ENCODE peak calls at places on chromosome 22, in seven cellular contexts. One of them, this sample, is unnamed.

GRCh38 chr22:39611360-39611759 is 40.8 kb downstream of the CACNA1I start:
- DNase-seq in GM12865: no peak
- DNase-seq in ELR: no peak
- DNase-seq in stimulated activated CD8-positive, alpha-beta memory T cell treated with anti-CD3 and anti-CD28 coated beads, Interleukin-2, amount 100 ng/mL, for 48 hours: no peak
- DNase-seq in Ammon's horn: no peak
- DNase-seq in activated gamma-delta T cell: no peak
- DNase-seq in mucosa of gallbladder: no peak
- DNase-seq in this sample: no peak

GRCh38 chr22:40709752-40710413 is 30.6 kb downstream of the MCHR1 start:
- DNase-seq in activated gamma-delta T cell: no peak
- DNase-seq in ELR: no peak
- DNase-seq in Ammon's horn: no peak
- DNase-seq in GM12865: no peak
- DNase-seq in stimulated activated CD8-positive, alpha-beta memory T cell treated with anti-CD3 and anti-CD28 coated beads, Interleukin-2, amount 100 ng/mL, for 48 hours: no peak
- DNase-seq in mucosa of gallbladder: peak
- DNase-seq in this sample: no peak

GRCh38 chr22:30217698-30218565 is 28.6 kb downstream of the LIF start:
- DNase-seq in Ammon's horn: peak
- DNase-seq in mucosa of gallbladder: no peak
- DNase-seq in activated gamma-delta T cell: no peak
- DNase-seq in stimulated activated CD8-positive, alpha-beta memory T cell treated with anti-CD3 and anti-CD28 coated beads, Interleukin-2, amount 100 ng/mL, for 48 hours: no peak
- DNase-seq in GM12865: no peak
- DNase-seq in ELR: no peak
- DNase-seq in this sample: no peak

GRCh38 chr22:50201191-50202129 is 649 bp downstream of the SELENOO start:
- DNase-seq in stimulated activated CD8-positive, alpha-beta memory T cell treated with anti-CD3 and anti-CD28 coated beads, Interleukin-2, amount 100 ng/mL, for 48 hours: no peak
- DNase-seq in ELR: peak
- DNase-seq in activated gamma-delta T cell: no peak
- DNase-seq in mucosa of gallbladder: no peak
- DNase-seq in GM12865: peak
- DNase-seq in Ammon's horn: no peak
- DNase-seq in this sample: no peak

GRCh38 chr22:47110817-47111443 is 348.5 kb downstream of the TBC1D22A start:
- DNase-seq in mucosa of gallbladder: no peak
- DNase-seq in activated gamma-delta T cell: no peak
- DNase-seq in Ammon's horn: no peak
- DNase-seq in stimulated activated CD8-positive, alpha-beta memory T cell treated with anti-CD3 and anti-CD28 coated beads, Interleukin-2, amount 100 ng/mL, for 48 hours: no peak
- DNase-seq in GM12865: no peak
- DNase-seq in ELR: no peak
- DNase-seq in this sample: no peak

GRCh38 chr22:29816539-29816938 is 21.5 kb downstream of the ASCC2 start:
- DNase-seq in activated gamma-delta T cell: no peak
- DNase-seq in mucosa of gallbladder: no peak
- DNase-seq in stimulated activated CD8-positive, alpha-beta memory T cell treated with anti-CD3 and anti-CD28 coated beads, Interleukin-2, amount 100 ng/mL, for 48 hours: no peak
- DNase-seq in Ammon's horn: peak
- DNase-seq in ELR: no peak
- DNase-seq in GM12865: no peak
- DNase-seq in this sample: no peak

GRCh38 chr22:24833881-24834495 is 28.0 kb downstream of the SGSM1 start:
- DNase-seq in GM12865: no peak
- DNase-seq in Ammon's horn: no peak
- DNase-seq in activated gamma-delta T cell: no peak
- DNase-seq in ELR: no peak
- DNase-seq in mucosa of gallbladder: no peak
- DNase-seq in stimulated activated CD8-positive, alpha-beta memory T cell treated with anti-CD3 and anti-CD28 coated beads, Interleukin-2, amount 100 ng/mL, for 48 hours: no peak
- DNase-seq in this sample: no peak

GRCh38 chr22:29479417-29480261 is at the start of gene NEFH:
- DNase-seq in mucosa of gallbladder: no peak
- DNase-seq in ELR: no peak
- DNase-seq in activated gamma-delta T cell: no peak
- DNase-seq in GM12865: no peak
- DNase-seq in Ammon's horn: no peak
- DNase-seq in stimulated activated CD8-positive, alpha-beta memory T cell treated with anti-CD3 and anti-CD28 coated beads, Interleukin-2, amount 100 ng/mL, for 48 hours: no peak
- DNase-seq in this sample: no peak

GRCh38 chr22:49101873-49102272 is 725.8 kb downstream of the BRD1 start:
- DNase-seq in stimulated activated CD8-positive, alpha-beta memory T cell treated with anti-CD3 and anti-CD28 coated beads, Interleukin-2, amount 100 ng/mL, for 48 hours: no peak
- DNase-seq in Ammon's horn: no peak
- DNase-seq in activated gamma-delta T cell: no peak
- DNase-seq in ELR: no peak
- DNase-seq in GM12865: no peak
- DNase-seq in mucosa of gallbladder: no peak
- DNase-seq in this sample: no peak

GRCh38 chr22:44360686-44361381 is 48.1 kb upstream of the SHISAL1 start:
- DNase-seq in ELR: peak
- DNase-seq in Ammon's horn: no peak
- DNase-seq in GM12865: no peak
- DNase-seq in stimulated activated CD8-positive, alpha-beta memory T cell treated with anti-CD3 and anti-CD28 coated beads, Interleukin-2, amount 100 ng/mL, for 48 hours: no peak
- DNase-seq in activated gamma-delta T cell: no peak
- DNase-seq in mucosa of gallbladder: peak
- DNase-seq in this sample: peak

GRCh38 chr22:35641494-35642120 is 6.6 kb upstream of the APOL6 start:
- DNase-seq in mucosa of gallbladder: no peak
- DNase-seq in Ammon's horn: no peak
- DNase-seq in stimulated activated CD8-positive, alpha-beta memory T cell treated with anti-CD3 and anti-CD28 coated beads, Interleukin-2, amount 100 ng/mL, for 48 hours: no peak
- DNase-seq in GM12865: no peak
- DNase-seq in ELR: no peak
- DNase-seq in activated gamma-delta T cell: no peak
- DNase-seq in this sample: no peak

GRCh38 chr22:31646186-31647019 is 15.6 kb downstream of the PISD start:
- DNase-seq in mucosa of gallbladder: no peak
- DNase-seq in stimulated activated CD8-positive, alpha-beta memory T cell treated with anti-CD3 and anti-CD28 coated beads, Interleukin-2, amount 100 ng/mL, for 48 hours: no peak
- DNase-seq in GM12865: peak
- DNase-seq in activated gamma-delta T cell: no peak
- DNase-seq in ELR: peak
- DNase-seq in Ammon's horn: no peak
- DNase-seq in this sample: peak

GRCh38 chr22:40857309-40857851 is 432 bp downstream of the XPNPEP3 start:
- DNase-seq in Ammon's horn: no peak
- DNase-seq in ELR: no peak
- DNase-seq in mucosa of gallbladder: no peak
- DNase-seq in activated gamma-delta T cell: no peak
- DNase-seq in stimulated activated CD8-positive, alpha-beta memory T cell treated with anti-CD3 and anti-CD28 coated beads, Interleukin-2, amount 100 ng/mL, for 48 hours: no peak
- DNase-seq in GM12865: peak
- DNase-seq in this sample: no peak

GRCh38 chr22:45671051-45671782 is 417 bp upstream of the ATXN10 start:
- DNase-seq in ELR: peak
- DNase-seq in Ammon's horn: peak
- DNase-seq in stimulated activated CD8-positive, alpha-beta memory T cell treated with anti-CD3 and anti-CD28 coated beads, Interleukin-2, amount 100 ng/mL, for 48 hours: no peak
- DNase-seq in mucosa of gallbladder: no peak
- DNase-seq in activated gamma-delta T cell: no peak
- DNase-seq in GM12865: no peak
- DNase-seq in this sample: no peak

GRCh38 chr22:19285831-19286230 is 5.7 kb downstream of the CLTCL1 start:
- DNase-seq in activated gamma-delta T cell: no peak
- DNase-seq in GM12865: no peak
- DNase-seq in stimulated activated CD8-positive, alpha-beta memory T cell treated with anti-CD3 and anti-CD28 coated beads, Interleukin-2, amount 100 ng/mL, for 48 hours: no peak
- DNase-seq in mucosa of gallbladder: no peak
- DNase-seq in ELR: no peak
- DNase-seq in Ammon's horn: no peak
- DNase-seq in this sample: no peak

GRCh38 chr22:29152381-29153138 is 53.1 kb upstream of the EMID1 start:
- DNase-seq in ELR: no peak
- DNase-seq in stimulated activated CD8-positive, alpha-beta memory T cell treated with anti-CD3 and anti-CD28 coated beads, Interleukin-2, amount 100 ng/mL, for 48 hours: no peak
- DNase-seq in GM12865: no peak
- DNase-seq in Ammon's horn: peak
- DNase-seq in activated gamma-delta T cell: no peak
- DNase-seq in mucosa of gallbladder: no peak
- DNase-seq in this sample: no peak

GRCh38 chr22:49999063-49999900 is 13.3 kb downstream of the IL17REL start:
- DNase-seq in stimulated activated CD8-positive, alpha-beta memory T cell treated with anti-CD3 and anti-CD28 coated beads, Interleukin-2, amount 100 ng/mL, for 48 hours: no peak
- DNase-seq in GM12865: peak
- DNase-seq in activated gamma-delta T cell: no peak
- DNase-seq in ELR: no peak
- DNase-seq in mucosa of gallbladder: no peak
- DNase-seq in Ammon's horn: no peak
- DNase-seq in this sample: no peak

GRCh38 chr22:23401111-23401909 is 178.8 kb downstream of the IGLL1 start:
- DNase-seq in Ammon's horn: no peak
- DNase-seq in stimulated activated CD8-positive, alpha-beta memory T cell treated with anti-CD3 and anti-CD28 coated beads, Interleukin-2, amount 100 ng/mL, for 48 hours: no peak
- DNase-seq in GM12865: no peak
- DNase-seq in activated gamma-delta T cell: no peak
- DNase-seq in ELR: peak
- DNase-seq in mucosa of gallbladder: no peak
- DNase-seq in this sample: peak

GRCh38 chr22:36339171-36340065 is 48.3 kb downstream of the MYH9 start:
- DNase-seq in mucosa of gallbladder: no peak
- DNase-seq in ELR: peak
- DNase-seq in stimulated activated CD8-positive, alpha-beta memory T cell treated with anti-CD3 and anti-CD28 coated beads, Interleukin-2, amount 100 ng/mL, for 48 hours: no peak
- DNase-seq in GM12865: no peak
- DNase-seq in Ammon's horn: no peak
- DNase-seq in activated gamma-delta T cell: no peak
- DNase-seq in this sample: no peak

GRCh38 chr22:47168900-47169800 is 406.7 kb downstream of the TBC1D22A start:
- DNase-seq in Ammon's horn: no peak
- DNase-seq in ELR: no peak
- DNase-seq in GM12865: no peak
- DNase-seq in stimulated activated CD8-positive, alpha-beta memory T cell treated with anti-CD3 and anti-CD28 coated beads, Interleukin-2, amount 100 ng/mL, for 48 hours: no peak
- DNase-seq in mucosa of gallbladder: no peak
- DNase-seq in activated gamma-delta T cell: no peak
- DNase-seq in this sample: no peak

This sample was measured in HFF-Myc.